ENCODE peak calls at places on chromosomes 11 and 22, in five cellular contexts. One of them, this sample, is unnamed.

GRCh38 chr11:117768506-117768905 is 28.5 kb downstream of the DSCAML1 start:
- DNase-seq in mucosa of descending colon: no peak
- DNase-seq in astrocyte of the cerebellum: no peak
- DNase-seq in HL-60: no peak
- DNase-seq in AG09309: no peak
- DNase-seq in this sample: no peak

GRCh38 chr22:38257650-38258246 is 15.1 kb downstream of the TMEM184B start:
- DNase-seq in mucosa of descending colon: peak
- DNase-seq in AG09309: no peak
- DNase-seq in HL-60: no peak
- DNase-seq in astrocyte of the cerebellum: no peak
- DNase-seq in this sample: no peak

GRCh38 chr11:46397526-46397925 is 6.0 kb upstream of the CHRM4 start:
- DNase-seq in AG09309: no peak
- DNase-seq in mucosa of descending colon: no peak
- DNase-seq in astrocyte of the cerebellum: no peak
- DNase-seq in HL-60: no peak
- DNase-seq in this sample: no peak

GRCh38 chr11:117146521-117146920 is 2.4 kb downstream of the PAFAH1B2 start:
- DNase-seq in HL-60: no peak
- DNase-seq in AG09309: no peak
- DNase-seq in astrocyte of the cerebellum: no peak
- DNase-seq in mucosa of descending colon: no peak
- DNase-seq in this sample: no peak

GRCh38 chr11:7019500-7020182 is 505 bp downstream of the ZNF214 start:
- DNase-seq in mucosa of descending colon: peak
- DNase-seq in AG09309: no peak
- DNase-seq in astrocyte of the cerebellum: peak
- DNase-seq in HL-60: no peak
- DNase-seq in this sample: no peak

GRCh38 chr11:59754859-59755700 is at the start of gene STX3:
- DNase-seq in HL-60: peak
- DNase-seq in astrocyte of the cerebellum: no peak
- DNase-seq in mucosa of descending colon: peak
- DNase-seq in AG09309: peak
- DNase-seq in this sample: no peak

GRCh38 chr22:17807086-17807485 is 32.8 kb upstream of the BID start:
- DNase-seq in mucosa of descending colon: no peak
- DNase-seq in AG09309: no peak
- DNase-seq in HL-60: no peak
- DNase-seq in astrocyte of the cerebellum: no peak
- DNase-seq in this sample: no peak

GRCh38 chr11:103681855-103682254 is 354.6 kb upstream of the DDI1 start:
- DNase-seq in astrocyte of the cerebellum: no peak
- DNase-seq in AG09309: no peak
- DNase-seq in mucosa of descending colon: no peak
- DNase-seq in HL-60: no peak
- DNase-seq in this sample: no peak

GRCh38 chr11:72229336-72229924 is 4.9 kb downstream of the INPPL1 start:
- DNase-seq in mucosa of descending colon: no peak
- DNase-seq in HL-60: no peak
- DNase-seq in astrocyte of the cerebellum: no peak
- DNase-seq in AG09309: no peak
- DNase-seq in this sample: no peak

GRCh38 chr11:85988780-85989179 is 80.1 kb downstream of the PICALM start:
- DNase-seq in mucosa of descending colon: no peak
- DNase-seq in astrocyte of the cerebellum: no peak
- DNase-seq in AG09309: no peak
- DNase-seq in HL-60: no peak
- DNase-seq in this sample: no peak

GRCh38 chr22:19825016-19825339 is 29.7 kb downstream of the GNB1L start:
- DNase-seq in astrocyte of the cerebellum: no peak
- DNase-seq in mucosa of descending colon: no peak
- DNase-seq in HL-60: no peak
- DNase-seq in AG09309: no peak
- DNase-seq in this sample: no peak

GRCh38 chr11:88779551-88779950 is 286.2 kb downstream of the GRM5 start:
- DNase-seq in HL-60: no peak
- DNase-seq in AG09309: peak
- DNase-seq in astrocyte of the cerebellum: peak
- DNase-seq in mucosa of descending colon: no peak
- DNase-seq in this sample: no peak

GRCh38 chr11:109865558-109866186 is 227.5 kb upstream of the ZC3H12C start:
- DNase-seq in AG09309: no peak
- DNase-seq in HL-60: no peak
- DNase-seq in astrocyte of the cerebellum: no peak
- DNase-seq in mucosa of descending colon: peak
- DNase-seq in this sample: no peak

GRCh38 chr11:76686261-76687079 is 15.9 kb upstream of the LRRC32 start:
- DNase-seq in astrocyte of the cerebellum: no peak
- DNase-seq in HL-60: no peak
- DNase-seq in mucosa of descending colon: no peak
- DNase-seq in AG09309: no peak
- DNase-seq in this sample: no peak

GRCh38 chr22:42959472-42960145 is 55.3 kb downstream of the PACSIN2 start:
- DNase-seq in mucosa of descending colon: peak
- DNase-seq in AG09309: no peak
- DNase-seq in HL-60: peak
- DNase-seq in astrocyte of the cerebellum: no peak
- DNase-seq in this sample: no peak

GRCh38 chr11:2156416-2157182 is 4.4 kb downstream of the INS start:
- DNase-seq in AG09309: no peak
- DNase-seq in astrocyte of the cerebellum: peak
- DNase-seq in HL-60: peak
- DNase-seq in mucosa of descending colon: peak
- DNase-seq in this sample: no peak

GRCh38 chr11:36075053-36075452 is 131.2 kb downstream of the LDLRAD3 start:
- DNase-seq in mucosa of descending colon: no peak
- DNase-seq in AG09309: peak
- DNase-seq in HL-60: no peak
- DNase-seq in astrocyte of the cerebellum: peak
- DNase-seq in this sample: no peak

GRCh38 chr11:56910785-56911184 is 77.9 kb upstream of the OR5AK2 start:
- DNase-seq in astrocyte of the cerebellum: no peak
- DNase-seq in mucosa of descending colon: no peak
- DNase-seq in HL-60: no peak
- DNase-seq in AG09309: no peak
- DNase-seq in this sample: no peak

GRCh38 chr11:19597876-19598275 is 114.8 kb upstream of the NAV2 start:
- DNase-seq in astrocyte of the cerebellum: no peak
- DNase-seq in mucosa of descending colon: no peak
- DNase-seq in HL-60: no peak
- DNase-seq in AG09309: no peak
- DNase-seq in this sample: no peak

GRCh38 chr11:70824590-70825300 is 426.4 kb downstream of the CTTN start:
- DNase-seq in AG09309: no peak
- DNase-seq in HL-60: no peak
- DNase-seq in mucosa of descending colon: no peak
- DNase-seq in astrocyte of the cerebellum: no peak
- DNase-seq in this sample: no peak

GRCh38 chr11:8259316-8259995 is 4.2 kb downstream of the LMO1 start:
- DNase-seq in AG09309: no peak
- DNase-seq in mucosa of descending colon: no peak
- DNase-seq in astrocyte of the cerebellum: no peak
- DNase-seq in HL-60: no peak
- DNase-seq in this sample: no peak

GRCh38 chr11:8018742-8019631 is 31.9 kb downstream of the EIF3F start:
- DNase-seq in HL-60: no peak
- DNase-seq in AG09309: no peak
- DNase-seq in astrocyte of the cerebellum: no peak
- DNase-seq in mucosa of descending colon: peak
- DNase-seq in this sample: no peak

GRCh38 chr11:71451596-71452353 is 1.2 kb upstream of the NADSYN1 start:
- DNase-seq in HL-60: no peak
- DNase-seq in AG09309: no peak
- DNase-seq in astrocyte of the cerebellum: no peak
- DNase-seq in mucosa of descending colon: peak
- DNase-seq in this sample: no peak

GRCh38 chr11:45184640-45185039 is 38.2 kb downstream of the PRDM11 start:
- DNase-seq in HL-60: no peak
- DNase-seq in mucosa of descending colon: no peak
- DNase-seq in AG09309: no peak
- DNase-seq in astrocyte of the cerebellum: no peak
- DNase-seq in this sample: no peak

GRCh38 chr11:68441466-68442230 is 18.9 kb upstream of the PPP6R3 start:
- DNase-seq in astrocyte of the cerebellum: no peak
- DNase-seq in mucosa of descending colon: no peak
- DNase-seq in AG09309: no peak
- DNase-seq in HL-60: no peak
- DNase-seq in this sample: no peak

GRCh38 chr11:67006029-67006884 is 16.7 kb upstream of the SYT12 start:
- DNase-seq in AG09309: no peak
- DNase-seq in mucosa of descending colon: no peak
- DNase-seq in astrocyte of the cerebellum: no peak
- DNase-seq in HL-60: peak
- DNase-seq in this sample: no peak

GRCh38 chr22:41781508-41781906 is 19.0 kb upstream of the CCDC134 start:
- DNase-seq in mucosa of descending colon: no peak
- DNase-seq in astrocyte of the cerebellum: no peak
- DNase-seq in AG09309: no peak
- DNase-seq in HL-60: no peak
- DNase-seq in this sample: no peak

GRCh38 chr11:20364412-20364792 is 888 bp downstream of the HTATIP2 start:
- DNase-seq in astrocyte of the cerebellum: no peak
- DNase-seq in AG09309: no peak
- DNase-seq in mucosa of descending colon: no peak
- DNase-seq in HL-60: no peak
- DNase-seq in this sample: no peak

GRCh38 chr11:74325649-74326645 is 14.5 kb upstream of the P4HA3 start:
- DNase-seq in astrocyte of the cerebellum: peak
- DNase-seq in mucosa of descending colon: peak
- DNase-seq in AG09309: peak
- DNase-seq in HL-60: no peak
- DNase-seq in this sample: no peak

GRCh38 chr11:67577951-67578350 is 5.7 kb upstream of the GSTP1 start:
- DNase-seq in astrocyte of the cerebellum: no peak
- DNase-seq in mucosa of descending colon: no peak
- DNase-seq in HL-60: no peak
- DNase-seq in AG09309: no peak
- DNase-seq in this sample: no peak

GRCh38 chr11:124865181-124865901 is at the start of gene ROBO3:
- DNase-seq in mucosa of descending colon: no peak
- DNase-seq in astrocyte of the cerebellum: no peak
- DNase-seq in AG09309: no peak
- DNase-seq in HL-60: no peak
- DNase-seq in this sample: no peak

GRCh38 chr11:124863826-124864165 is 1.4 kb upstream of the ROBO3 start:
- DNase-seq in HL-60: no peak
- DNase-seq in mucosa of descending colon: no peak
- DNase-seq in astrocyte of the cerebellum: no peak
- DNase-seq in AG09309: no peak
- DNase-seq in this sample: no peak

GRCh38 chr11:124865902-124866851 is 945 bp downstream of the ROBO3 start:
- DNase-seq in HL-60: peak
- DNase-seq in astrocyte of the cerebellum: no peak
- DNase-seq in AG09309: no peak
- DNase-seq in mucosa of descending colon: peak
- DNase-seq in this sample: no peak

GRCh38 chr11:124864176-124864891 is 898 bp upstream of the ROBO3 start:
- DNase-seq in AG09309: no peak
- DNase-seq in mucosa of descending colon: no peak
- DNase-seq in HL-60: no peak
- DNase-seq in astrocyte of the cerebellum: no peak
- DNase-seq in this sample: no peak

DNA sequence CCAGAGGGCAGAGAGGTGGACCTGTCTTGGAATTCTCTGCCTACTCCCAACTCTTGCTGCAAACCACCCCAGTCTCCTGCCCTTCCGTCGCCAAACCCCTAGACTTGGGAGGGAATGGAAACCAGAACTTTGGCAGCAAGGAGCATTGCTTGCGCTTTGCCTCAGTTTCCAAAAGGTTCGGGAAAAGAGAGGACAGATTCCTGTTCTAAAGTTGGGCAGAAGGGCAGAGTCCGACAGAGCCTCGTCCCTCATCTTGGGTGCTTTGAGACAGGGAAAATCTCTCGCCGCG is 396 bp upstream of the ROBO3 start:
- DNase-seq in AG09309: no peak
- DNase-seq in mucosa of descending colon: no peak
- DNase-seq in astrocyte of the cerebellum: no peak
- DNase-seq in HL-60: no peak
- DNase-seq in this sample: no peak
- H3K4me3 ChIP-seq in AG09309: no peak
- H3K4me3 ChIP-seq in mucosa of descending colon: no peak
- H3K4me3 ChIP-seq in astrocyte of the cerebellum: no peak
- H3K4me3 ChIP-seq in HL-60: no peak
- H3K4me3 ChIP-seq in this sample: no peak

GRCh38 chr11:130110325-130111108 is 40.8 kb downstream of the APLP2 start:
- DNase-seq in HL-60: no peak
- DNase-seq in mucosa of descending colon: no peak
- DNase-seq in AG09309: no peak
- DNase-seq in astrocyte of the cerebellum: no peak
- DNase-seq in this sample: no peak

GRCh38 chr11:130112071-130112830 is 42.6 kb downstream of the APLP2 start:
- DNase-seq in AG09309: no peak
- DNase-seq in astrocyte of the cerebellum: peak
- DNase-seq in mucosa of descending colon: no peak
- DNase-seq in HL-60: no peak
- DNase-seq in this sample: no peak

GRCh38 chr11:130114726-130115125 is 44.9 kb upstream of the ST14 start:
- DNase-seq in astrocyte of the cerebellum: no peak
- DNase-seq in AG09309: no peak
- DNase-seq in mucosa of descending colon: no peak
- DNase-seq in HL-60: no peak
- DNase-seq in this sample: no peak

GRCh38 chr11:130115218-130115617 is 44.4 kb upstream of the ST14 start:
- DNase-seq in astrocyte of the cerebellum: peak
- DNase-seq in mucosa of descending colon: no peak
- DNase-seq in AG09309: no peak
- DNase-seq in HL-60: no peak
- DNase-seq in this sample: no peak

GRCh38 chr11:130114281-130114680 is 44.6 kb downstream of the APLP2 start:
- DNase-seq in AG09309: no peak
- DNase-seq in HL-60: no peak
- DNase-seq in astrocyte of the cerebellum: no peak
- DNase-seq in mucosa of descending colon: no peak
- DNase-seq in this sample: no peak
- TF ChIP-seq CTCF in AG09309: no peak
- TF ChIP-seq CTCF in HL-60: no peak
- TF ChIP-seq CTCF in astrocyte of the cerebellum: no peak
- TF ChIP-seq CTCF in mucosa of descending colon: no peak
- TF ChIP-seq CTCF in this sample: no peak

GRCh38 chr22:24289138-24289537 is 18.5 kb downstream of the SPECC1L start:
- DNase-seq in astrocyte of the cerebellum: peak
- DNase-seq in HL-60: no peak
- DNase-seq in AG09309: peak
- DNase-seq in mucosa of descending colon: no peak
- DNase-seq in this sample: no peak
- H3K4me3 ChIP-seq in astrocyte of the cerebellum: no peak
- H3K4me3 ChIP-seq in HL-60: no peak
- H3K4me3 ChIP-seq in AG09309: no peak
- H3K4me3 ChIP-seq in mucosa of descending colon: no peak
- H3K4me3 ChIP-seq in this sample: no peak

DNA sequence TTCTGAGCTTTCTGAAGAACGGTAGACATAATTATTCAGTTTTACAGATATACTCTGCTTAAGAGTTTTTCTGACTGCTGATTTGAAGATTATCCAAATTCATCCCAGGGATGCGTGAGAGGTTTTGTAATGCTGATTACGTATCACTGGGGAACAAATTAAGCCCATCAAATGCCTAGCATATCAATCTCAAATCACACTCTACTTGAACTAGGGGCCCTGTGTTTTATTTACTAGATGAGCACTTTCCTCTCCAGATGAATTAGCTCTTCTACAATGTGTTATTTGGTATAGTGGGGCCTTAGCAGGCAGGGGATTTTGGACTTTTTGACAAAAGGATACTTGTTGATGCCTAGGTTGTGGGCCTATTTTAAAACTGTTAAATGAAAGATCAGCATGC is 177.9 kb downstream of the JRKL start:
- DNase-seq in mucosa of descending colon: no peak
- DNase-seq in HL-60: no peak
- DNase-seq in astrocyte of the cerebellum: no peak
- DNase-seq in AG09309: no peak
- DNase-seq in this sample: no peak
- TF ChIP-seq CTCF in mucosa of descending colon: no peak
- TF ChIP-seq CTCF in HL-60: no peak
- TF ChIP-seq CTCF in astrocyte of the cerebellum: no peak
- TF ChIP-seq CTCF in AG09309: no peak
- TF ChIP-seq CTCF in this sample: no peak

This sample was measured in GM12864.